ENCODE peak calls at places on chromosome 10, in five cellular contexts. N, B, I, S and J are unnamed samples.
A peak's percentile ranks its signal among the peaks of the same experiment; 100 is the strongest.

GRCh38 chr10:100158044-100158805 is 27.6 kb downstream of the ERLIN1 start:
- DNase-seq in S (no peak), N (no peak), I (no peak), B (no peak), J (no peak)

GRCh38 chr10:87817291-87817872 is 644 bp downstream of the ATAD1 start:
- DNase-seq in S (no peak), N (no peak), B (no peak), I (no peak), J (no peak)

GRCh38 chr10:48523212-48523819 is 81.6 kb downstream of the ARHGAP22 start:
- DNase-seq in N (peak; percentile 77), S (peak; percentile 57), B (no peak), I (no peak), J (peak; percentile 84)

GRCh38 chr10:100683545-100684127 is 61.7 kb upstream of the PAX2 start:
- DNase-seq in S (no peak), B (no peak), N (no peak), I (no peak), J (no peak)

GRCh38 chr10:96168546-96168945 is 38.4 kb downstream of the ZNF518A start:
- DNase-seq in N (no peak), S (no peak), B (no peak), I (no peak), J (no peak)

GRCh38 chr10:113879691-113880090 is 25.2 kb downstream of the NHLRC2 start:
- DNase-seq in B (no peak), N (no peak), S (no peak), I (no peak), J (no peak)

GRCh38 chr10:116868722-116869121 is 19.4 kb downstream of the ENO4 start:
- DNase-seq in I (no peak), N (no peak), B (no peak), S (no peak), J (no peak)

GRCh38 chr10:17004801-17005380 is 124.7 kb downstream of the CUBN start:
- DNase-seq in I (no peak), B (peak; percentile 68), S (no peak), N (no peak), J (no peak)

GRCh38 chr10:90148121-90148855 is 446.9 kb downstream of the KIF20B start:
- DNase-seq in S (no peak), N (peak; percentile 72), I (no peak), B (no peak), J (no peak)

GRCh38 chr10:108583827-108584226 is 1339.5 kb downstream of the XPNPEP1 start:
- DNase-seq in I (no peak), S (no peak), N (no peak), B (no peak), J (no peak)

GRCh38 chr10:31723074-31723750 is 205.4 kb downstream of the ARHGAP12 start:
- DNase-seq in S (no peak), B (no peak), I (no peak), N (peak; percentile 38), J (no peak)

GRCh38 chr10:96133135-96133534 is 3.0 kb downstream of the ZNF518A start:
- DNase-seq in I (no peak), S (no peak), N (no peak), B (no peak), J (no peak)

GRCh38 chr10:24762966-24763623 is 39.4 kb upstream of the ARHGAP21 start:
- DNase-seq in B (no peak), I (no peak), S (no peak), N (no peak), J (no peak)

GRCh38 chr10:125035136-125035535 is 93.2 kb downstream of the ZRANB1 start:
- DNase-seq in I (no peak), N (peak; percentile 97), S (no peak), B (no peak), J (no peak)

GRCh38 chr10:121306159-121306673 is 292.0 kb downstream of the FGFR2 start:
- DNase-seq in B (no peak), N (no peak), I (no peak), S (no peak), J (no peak)

GRCh38 chr10:131187274-131187673 is 124.2 kb downstream of the TCERG1L start:
- DNase-seq in I (no peak), B (no peak), N (no peak), S (no peak), J (no peak)

GRCh38 chr10:62924344-62924748 is 108.2 kb upstream of the EGR2 start:
- DNase-seq in B (no peak), N (no peak), I (peak; percentile 32), S (no peak), J (no peak)

GRCh38 chr10:69845574-69846251 is 44.0 kb downstream of the COL13A1 start:
- DNase-seq in S (peak; percentile 49), N (peak; percentile 61), B (no peak), I (peak; percentile 66), J (no peak)

GRCh38 chr10:69844698-69845097 is 43.0 kb downstream of the COL13A1 start:
- DNase-seq in N (no peak), S (no peak), I (no peak), B (no peak), J (no peak)

GRCh38 chr10:69847883-69848282 is 46.2 kb downstream of the COL13A1 start:
- DNase-seq in N (peak; percentile 28), S (no peak), B (no peak), I (no peak), J (no peak)

GRCh38 chr10:69847458-69847857 is 45.8 kb downstream of the COL13A1 start:
- DNase-seq in I (no peak), B (no peak), N (peak; percentile 30), S (no peak), J (no peak)

DNA sequence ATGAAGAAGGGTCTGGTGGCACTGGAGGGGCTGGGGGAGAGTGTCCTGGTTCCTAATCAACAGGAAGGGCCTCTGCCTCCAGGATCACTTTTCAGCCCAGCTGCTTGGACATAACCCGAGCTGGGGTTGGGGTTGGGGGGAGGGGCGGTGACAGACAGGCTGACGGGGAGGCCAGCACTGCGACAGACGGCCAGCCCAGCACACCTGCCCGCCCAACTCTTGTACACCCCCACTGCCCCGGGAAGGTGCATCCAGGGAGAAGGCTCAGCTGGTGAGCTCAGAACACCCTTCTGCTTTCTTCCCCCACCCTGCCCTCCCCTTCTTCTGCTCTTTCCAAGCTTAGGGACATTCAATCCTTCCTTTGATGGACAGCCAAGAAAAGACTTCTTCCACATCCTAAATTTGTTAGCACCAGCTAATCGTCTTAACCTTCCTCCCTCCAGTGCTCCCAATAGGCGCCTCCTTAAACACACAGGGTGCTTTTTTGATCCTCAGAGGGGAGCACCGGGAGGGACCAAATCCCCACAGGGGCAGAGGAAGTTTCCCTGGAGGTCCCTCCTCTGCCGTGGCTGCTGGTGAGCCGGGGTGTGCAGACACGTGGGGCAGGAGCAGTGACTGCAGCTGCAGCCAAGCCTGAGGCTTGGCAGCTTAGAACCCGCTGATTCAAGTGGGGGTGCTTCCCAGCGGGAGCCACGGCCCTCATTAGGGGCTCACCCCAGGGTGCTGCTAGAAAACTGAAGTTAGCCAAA is 44.7 kb downstream of the COL13A1 start:
- DNase-seq in S (no peak), N (no peak), I (no peak), B (no peak), J (no peak)
- H3K4me3 ChIP-seq in S (no peak overlapping the region), N (no peak overlapping the region), I (no peak overlapping the region), B (no peak overlapping the region), J (no peak overlapping the region)

GRCh38 chr10:85490431-85490830 is 876.2 kb downstream of the GRID1 start:
- DNase-seq in I (no peak), B (no peak), N (no peak), S (no peak), J (no peak)
- H3K4me3 ChIP-seq in I (no peak overlapping the region), B (no peak overlapping the region), N (no peak overlapping the region), S (no peak overlapping the region), J (no peak overlapping the region)

DNA sequence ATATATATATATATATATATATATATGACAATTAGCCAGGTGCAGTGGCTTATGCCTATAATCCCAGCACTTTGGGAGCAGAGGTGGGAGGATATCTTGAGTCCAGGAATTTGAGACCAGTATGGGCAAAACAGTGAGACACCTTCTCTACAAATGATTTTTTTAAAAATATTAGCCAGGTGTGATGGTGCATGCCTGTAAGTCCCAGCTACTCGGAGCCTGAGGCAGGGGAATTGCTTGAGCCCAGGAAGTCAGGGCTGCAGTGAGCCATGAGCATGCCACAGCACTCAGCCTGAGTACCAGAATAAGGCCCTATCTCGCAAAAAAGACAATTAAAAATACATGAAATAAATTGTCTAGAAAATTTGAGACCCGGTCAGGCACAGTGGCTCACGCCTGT is 47.2 kb upstream of the MSRB2 start:
- DNase-seq in N (no peak), S (no peak), B (peak; percentile 19), I (no peak), J (no peak)
- H3K4me3 ChIP-seq in N (no peak overlapping the region), S (no peak overlapping the region), B (no peak overlapping the region), I (no peak overlapping the region), J (no peak overlapping the region)

GRCh38 chr10:77386833-77387232 is 250.8 kb downstream of the KCNMA1 start:
- DNase-seq in B (no peak), S (no peak), N (peak; percentile 38), I (no peak), J (no peak)

GRCh38 chr10:77388571-77388970 is 249.0 kb downstream of the KCNMA1 start:
- DNase-seq in B (no peak), N (no peak), S (no peak), I (no peak), J (no peak)

GRCh38 chr10:77387247-77387646 is 250.4 kb downstream of the KCNMA1 start:
- DNase-seq in N (no peak), I (no peak), S (no peak), B (no peak), J (no peak)

GRCh38 chr10:77385315-77385714 is 252.3 kb downstream of the KCNMA1 start:
- DNase-seq in B (no peak), I (no peak), N (no peak), S (no peak), J (no peak)

GRCh38 chr10:77386365-77386764 is 251.2 kb downstream of the KCNMA1 start:
- DNase-seq in B (no peak), S (no peak), I (no peak), N (no peak), J (no peak)
- H3K4me3 ChIP-seq in B (no peak overlapping the region), S (no peak overlapping the region), I (no peak overlapping the region), N (no peak overlapping the region), J (no peak overlapping the region)

GRCh38 chr10:107413971-107414370 is 249.5 kb upstream of the SORCS1 start:
- DNase-seq in B (no peak), S (no peak), N (no peak), I (no peak), J (no peak)
- H3K4me3 ChIP-seq in B (no peak overlapping the region), S (no peak overlapping the region), N (no peak overlapping the region), I (no peak overlapping the region), J (no peak overlapping the region)

GRCh38 chr10:69385454-69386350 is 31.0 kb downstream of the TACR2 start:
- DNase-seq in I (no peak), N (no peak), B (no peak), S (no peak), J (no peak)
- H3K4me3 ChIP-seq in I (no peak overlapping the region), N (no peak overlapping the region), B (no peak overlapping the region), S (no peak overlapping the region), J (no peak overlapping the region)

GRCh38 chr10:133275683-133276092 is 980 bp downstream of the ADAM8 start:
- DNase-seq in B (no peak), I (no peak), N (peak; percentile 7), S (no peak), J (no peak)
- H3K4me3 ChIP-seq in B (peak overlapping the region; percentile 47), I (peak overlapping the region; percentile 31), N (no peak overlapping the region), S (no peak overlapping the region), J (peak overlapping the region; percentile 59)